ENCODE peak calls at places on chromosomes 16 and 17, in seven cellular contexts. G is fibroblast of the aortic adventitia; Y is GM19239; A is LoVo; X is CD4-positive, alpha-beta memory T cell; R is NCI-H1105; B is astrocyte of the cerebellum. Q is an unnamed sample.

GRCh38 chr16:29678691-29679267 is at the start of gene QPRT:
- DNase-seq in G (peak; percentile 30), Y (no peak), A (no peak), X (no peak), R (no peak), B (no peak), Q (peak; percentile 89)

GRCh38 chr17:43528988-43529814 is 16.9 kb downstream of the ETV4 start:
- DNase-seq in G (no peak), Y (no peak), A (no peak), X (no peak), R (no peak), B (no peak), Q (no peak)

GRCh38 chr17:901964-902363 is 77.6 kb downstream of the NXN start:
- DNase-seq in G (no peak), Y (no peak), A (no peak), X (no peak), R (no peak), B (no peak), Q (no peak)

GRCh38 chr16:23079683-23080221 is 69.5 kb downstream of the USP31 start:
- DNase-seq in G (no peak), Y (no peak), A (no peak), X (peak; percentile 33), R (peak; percentile 68), B (no peak), Q (no peak)

GRCh38 chr16:20352615-20353014 is at the start of gene UMOD:
- DNase-seq in G (no peak), Y (no peak), A (no peak), X (no peak), R (no peak), B (no peak), Q (no peak)

GRCh38 chr16:70647461-70648359 is 1.4 kb downstream of the IL34 start:
- DNase-seq in G (no peak), Y (no peak), A (no peak), X (no peak), R (no peak), B (no peak), Q (no peak)

GRCh38 chr16:29705030-29705429 is 26.1 kb downstream of the QPRT start:
- DNase-seq in G (no peak), Y (no peak), A (no peak), X (no peak), R (no peak), B (peak; percentile 36), Q (no peak)

GRCh38 chr17:7139400-7139799 is 24.8 kb upstream of the ASGR2 start:
- DNase-seq in G (no peak), Y (no peak), A (no peak), X (no peak), R (no peak), B (no peak), Q (no peak)

GRCh38 chr17:80773243-80773991 is 218.2 kb upstream of the CHMP6 start:
- DNase-seq in G (peak; percentile 18), Y (no peak), A (no peak), X (no peak), R (no peak), B (no peak), Q (no peak)

GRCh38 chr16:51151951-51152663 is 1.0 kb upstream of the SALL1 start:
- DNase-seq in G (peak; percentile 82), Y (no peak), A (no peak), X (no peak), R (no peak), B (peak; percentile 50), Q (peak; percentile 88)

GRCh38 chr17:59154335-59154720 is 658 bp downstream of the SKA2 start:
- DNase-seq in G (no peak), Y (no peak), A (peak; percentile 37), X (peak; percentile 57), R (peak; percentile 50), B (no peak), Q (no peak)